ENCODE peak calls at places on chromosome 17, in four cellular contexts. X, B, F and H are unnamed samples.

GRCh38 chr17:82491196-82491530 is 28.4 kb upstream of the FOXK2 start:
- DNase-seq in X (no peak), F (no peak), B (no peak), H (no peak)

GRCh38 chr17:44084131-44084538 is 13.6 kb downstream of the G6PC3 start:
- DNase-seq in B (no peak), X (no peak), F (peak; percentile 47), H (no peak)

GRCh38 chr17:10613775-10614513 is 43.2 kb downstream of the MYH3 start:
- DNase-seq in X (no peak), F (peak; percentile 78), B (no peak), H (no peak)

GRCh38 chr17:9115446-9116265 is 94.3 kb downstream of the NTN1 start:
- DNase-seq in B (peak; percentile 76), X (peak; percentile 74), F (peak; percentile 71), H (peak; percentile 66)

GRCh38 chr17:45782889-45783592 is 1.1 kb upstream of the CRHR1 start:
- DNase-seq in F (peak; percentile 31), B (no peak), X (no peak), H (no peak)

GRCh38 chr17:17922198-17922901 is 49.9 kb downstream of the TOM1L2 start:
- DNase-seq in B (no peak), F (no peak), X (no peak), H (no peak)

GRCh38 chr17:31596382-31597323 is 205.2 kb downstream of the RAB11FIP4 start:
- DNase-seq in B (peak; percentile 62), X (peak; percentile 80), F (peak; percentile 100), H (peak; percentile 85)

GRCh38 chr17:58611331-58611730 is 80.5 kb downstream of the TEX14 start:
- DNase-seq in F (no peak), B (no peak), X (no peak), H (no peak)

GRCh38 chr17:33016920-33017319 is 25.3 kb downstream of the SPACA3 start:
- DNase-seq in B (no peak), X (no peak), F (no peak), H (no peak)

DNA sequence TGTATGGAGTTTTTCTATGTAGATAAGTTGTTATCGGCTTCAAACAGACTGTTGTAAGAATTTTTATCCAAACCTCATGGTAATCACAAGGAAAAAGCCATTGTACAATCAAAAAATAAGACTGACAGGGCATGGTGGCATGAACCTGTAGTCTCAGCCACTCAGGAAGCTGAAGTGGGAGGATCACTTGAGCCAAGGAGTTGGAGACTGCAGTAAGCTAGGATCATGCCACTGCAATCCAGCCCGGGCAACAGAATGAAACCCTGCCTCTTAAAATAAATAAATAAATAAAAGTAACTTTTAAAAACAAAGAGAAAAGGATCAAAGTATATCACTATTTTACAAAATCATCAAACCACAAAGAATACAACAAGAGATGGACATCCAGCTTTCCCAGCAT is 14.4 kb downstream of the OR1A1 start:
- DNase-seq in B (no peak), X (no peak), F (no peak), H (no peak)
- H3K4me3 ChIP-seq in B (no peak overlapping the region), X (no peak overlapping the region), F (no peak overlapping the region), H (no peak overlapping the region)

DNA sequence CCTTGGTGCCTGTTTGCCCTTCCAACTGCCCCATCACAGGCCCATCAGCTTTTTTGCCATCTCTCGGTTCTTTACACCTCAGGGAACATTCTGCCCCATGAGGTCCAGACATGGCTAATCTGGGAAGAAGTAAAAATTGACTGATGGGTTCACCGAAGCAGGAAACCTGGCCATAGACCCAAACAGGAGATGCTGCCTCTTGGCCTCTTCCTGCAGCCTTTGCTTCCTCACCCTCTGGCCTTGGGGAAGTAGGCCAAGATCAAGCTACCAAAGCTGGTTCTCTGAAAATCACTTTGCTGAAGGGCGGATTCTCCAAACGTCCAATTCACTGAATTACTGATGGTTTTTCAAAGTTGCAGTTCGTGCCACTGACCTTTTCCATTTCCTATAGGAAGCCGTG is 56.1 kb downstream of the ARSG start:
- DNase-seq in X (no peak), F (no peak), B (no peak), H (no peak)
- H3K27ac ChIP-seq in X (no peak overlapping the region), F (no peak overlapping the region), B (no peak overlapping the region), H (no peak overlapping the region)

GRCh38 chr17:28911411-28912045 is 8.6 kb upstream of the DHRS13 start:
- DNase-seq in B (no peak), F (no peak), X (no peak), H (no peak)

GRCh38 chr17:28912938-28913333 is 10.1 kb upstream of the DHRS13 start:
- DNase-seq in F (no peak), X (no peak), B (no peak), H (no peak)

GRCh38 chr17:28910534-28910933 is 7.7 kb upstream of the DHRS13 start:
- DNase-seq in F (no peak), X (no peak), B (no peak), H (no peak)

GRCh38 chr17:28908640-28909098 is 5.8 kb upstream of the DHRS13 start:
- DNase-seq in B (no peak), F (peak; percentile 83), X (peak; percentile 83), H (no peak)

DNA sequence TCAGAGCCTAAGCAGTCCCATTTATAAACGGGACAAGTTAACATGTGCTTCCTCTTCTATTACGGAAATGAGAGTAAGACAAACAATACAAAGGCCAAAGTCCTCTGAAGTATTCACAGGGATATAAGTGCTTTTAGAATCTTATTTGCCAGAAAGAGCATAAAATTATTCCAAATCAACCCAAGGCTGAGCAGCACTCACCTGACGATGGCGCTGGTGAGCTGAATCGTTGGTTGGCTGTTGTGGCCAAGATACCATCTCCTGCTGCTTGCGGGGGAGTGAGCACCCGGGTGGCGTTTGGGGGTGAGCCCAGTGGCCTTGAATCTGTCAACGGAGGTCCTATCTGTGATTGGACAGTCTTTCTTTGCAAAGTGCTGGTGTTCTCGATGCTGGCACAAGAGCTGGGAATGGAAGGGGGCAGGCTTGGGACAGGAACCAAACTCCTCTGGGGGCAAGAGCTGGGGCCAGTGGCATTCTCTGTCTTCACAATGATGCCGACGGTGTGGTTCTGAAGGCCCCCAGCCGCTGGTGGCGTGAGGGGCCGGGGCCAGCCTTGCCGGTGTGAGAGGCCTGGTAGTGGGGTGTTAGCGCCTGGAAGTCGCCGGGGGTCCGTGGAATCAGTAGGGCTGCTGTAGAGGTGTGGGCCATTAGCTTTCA is 9.5 kb upstream of the DHRS13 start:
- DNase-seq in B (no peak), X (no peak), F (peak; percentile 40), H (no peak)
- H3K36me3 ChIP-seq in B (peaks cover 86% of the 10 kb centered on the region), X (peaks cover 96% of the 10 kb centered on the region), F (peaks cover 63% of the 10 kb centered on the region), H (peaks cover 70% of the 10 kb centered on the region)

GRCh38 chr17:977163-977562 is 2.4 kb downstream of the NXN start:
- DNase-seq in F (no peak), B (no peak), X (no peak), H (no peak)
- H3K4me3 ChIP-seq in F (peak overlapping the region; percentile 88), B (no peak overlapping the region), X (no peak overlapping the region), H (peak overlapping the region; percentile 2)

DNA sequence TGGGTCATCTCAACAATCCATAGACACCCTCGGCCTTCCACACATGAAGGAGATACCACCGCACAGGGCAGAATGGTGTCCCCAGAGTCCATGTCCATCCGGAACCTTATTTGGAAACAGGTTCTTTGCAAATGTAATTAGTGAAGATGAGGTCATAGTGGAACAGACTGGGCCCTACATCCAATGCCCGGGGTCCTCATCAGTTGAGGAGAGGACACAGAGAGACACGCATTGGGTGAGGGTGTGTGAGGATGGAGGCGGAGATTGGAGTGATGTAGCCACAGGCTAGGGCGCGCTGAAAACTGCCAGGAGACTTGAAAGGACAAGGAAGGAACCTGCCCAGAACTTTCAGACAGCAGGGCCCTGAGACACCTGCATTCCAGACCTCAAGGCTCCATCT is 169.4 kb downstream of the ENGASE start:
- DNase-seq in B (no peak), X (no peak), F (no peak), H (no peak)
- H3K27ac ChIP-seq in B (no peak overlapping the region), X (no peak overlapping the region), F (no peak overlapping the region), H (no peak overlapping the region)

GRCh38 chr17:41977991-41978390 is 11.4 kb downstream of the CNP start:
- DNase-seq in B (no peak), X (no peak), F (no peak), H (no peak)

GRCh38 chr17:41986634-41987033 is 20.0 kb downstream of the CNP start:
- DNase-seq in F (no peak), X (no peak), B (no peak), H (no peak)

GRCh38 chr17:41985919-41986318 is 19.3 kb downstream of the CNP start:
- DNase-seq in B (no peak), F (no peak), X (no peak), H (no peak)

GRCh38 chr17:41984454-41984853 is 17.9 kb downstream of the CNP start:
- DNase-seq in X (no peak), B (no peak), F (no peak), H (no peak)

GRCh38 chr17:41982026-41982989 is 15.7 kb downstream of the CNP start:
- DNase-seq in B (no peak), F (no peak), X (no peak), H (no peak)
- H3K36me3 ChIP-seq in B (peaks cover 72% of the 10 kb centered on the region), F (peaks cover 72% of the 10 kb centered on the region), X (peaks cover 89% of the 10 kb centered on the region), H (peaks cover 52% of the 10 kb centered on the region)

GRCh38 chr17:7295230-7296180 is 1.1 kb upstream of the YBX2 start:
- DNase-seq in F (no peak), X (no peak), B (no peak), H (no peak)
- H3K4me3 ChIP-seq in F (peak overlapping the region; percentile 44), X (peak overlapping the region; percentile 13), B (no peak overlapping the region), H (peak overlapping the region; percentile 56)

DNA sequence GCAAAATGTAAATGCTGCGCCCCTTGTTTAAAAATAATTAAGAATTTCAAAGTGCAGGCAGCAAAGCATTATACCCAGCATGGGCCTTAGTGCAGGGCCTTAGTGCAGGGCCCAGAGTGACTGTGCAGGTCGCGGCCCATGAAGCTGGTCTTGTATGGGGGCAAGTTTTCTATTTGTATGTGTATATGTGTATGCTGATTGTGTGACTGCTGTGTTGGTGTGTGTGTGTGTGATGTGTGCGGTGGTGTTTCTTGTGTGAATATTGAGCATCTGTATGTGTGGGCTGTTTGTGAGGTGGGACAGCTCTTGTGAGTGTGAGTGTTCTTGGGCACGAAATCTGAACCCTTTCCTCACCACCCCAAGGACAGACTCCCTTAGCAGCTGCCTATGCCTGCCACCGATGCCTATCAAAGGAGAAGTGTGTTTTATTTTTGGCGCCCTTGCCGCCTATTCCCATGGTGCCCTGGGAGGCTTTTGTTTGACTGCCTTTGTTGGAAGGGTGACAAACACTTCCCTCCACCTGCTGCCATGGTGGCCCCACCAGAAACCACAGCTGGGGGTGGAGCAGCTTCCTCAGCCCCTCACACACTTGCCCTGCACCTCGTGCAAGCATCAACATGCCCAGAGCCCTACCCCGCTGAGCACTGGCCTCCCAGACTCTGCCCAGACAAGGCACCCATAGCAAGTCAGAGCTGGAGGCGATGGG is 18.0 kb downstream of the CCR7 start:
- DNase-seq in X (no peak), B (peak; percentile 55), F (no peak), H (no peak)
- H3K27ac ChIP-seq in X (peak overlapping the region; percentile 21), B (peak overlapping the region; percentile 97), F (no peak overlapping the region), H (no peak overlapping the region)